ENCODE peak calls at places on chromosome 12, in five cellular contexts. One of them, this sample, is unnamed. For H3K4me1, the result is how much of the 10 kb centered on the place peaks cover.

GRCh38 chr12:123131291-123131831 is 19.5 kb downstream of the PITPNM2 start:
- DNase-seq in GM23338: no peak
- DNase-seq in GM12878: no peak
- DNase-seq in esophagus muscularis mucosa: no peak
- DNase-seq in sigmoid colon: no peak
- DNase-seq in this sample: no peak

GRCh38 chr12:122043476-122043875 is 21.8 kb downstream of the BCL7A start:
- DNase-seq in GM23338: no peak
- DNase-seq in GM12878: no peak
- DNase-seq in esophagus muscularis mucosa: no peak
- DNase-seq in sigmoid colon: no peak
- DNase-seq in this sample: no peak

GRCh38 chr12:13170892-13171490 is 25.5 kb upstream of the EMP1 start:
- DNase-seq in GM23338: no peak
- DNase-seq in GM12878: no peak
- DNase-seq in esophagus muscularis mucosa: no peak
- DNase-seq in sigmoid colon: no peak
- DNase-seq in this sample: no peak

GRCh38 chr12:11959117-11959823 is 111.5 kb upstream of the BCL2L14 start:
- DNase-seq in GM23338: no peak
- DNase-seq in GM12878: no peak
- DNase-seq in esophagus muscularis mucosa: peak
- DNase-seq in sigmoid colon: no peak
- DNase-seq in this sample: no peak

GRCh38 chr12:93767524-93767863 is 90.3 kb downstream of the CRADD start:
- DNase-seq in GM23338: no peak
- DNase-seq in GM12878: no peak
- DNase-seq in esophagus muscularis mucosa: no peak
- DNase-seq in sigmoid colon: no peak
- DNase-seq in this sample: no peak

GRCh38 chr12:6842075-6842474 is 1.4 kb downstream of the GNB3 start:
- DNase-seq in GM23338: no peak
- DNase-seq in GM12878: no peak
- DNase-seq in esophagus muscularis mucosa: no peak
- DNase-seq in sigmoid colon: no peak
- DNase-seq in this sample: no peak

GRCh38 chr12:5546616-5547015 is 114.7 kb downstream of the NTF3 start:
- DNase-seq in GM23338: no peak
- DNase-seq in GM12878: no peak
- DNase-seq in esophagus muscularis mucosa: peak
- DNase-seq in sigmoid colon: no peak
- DNase-seq in this sample: no peak

GRCh38 chr12:132305991-132306884 is 23.2 kb downstream of the GALNT9 start:
- DNase-seq in GM23338: no peak
- DNase-seq in GM12878: no peak
- DNase-seq in esophagus muscularis mucosa: no peak
- DNase-seq in sigmoid colon: peak
- DNase-seq in this sample: no peak

GRCh38 chr12:14828896-14829295 is 14.4 kb downstream of the ART4 start:
- DNase-seq in GM23338: peak
- DNase-seq in GM12878: peak
- DNase-seq in esophagus muscularis mucosa: no peak
- DNase-seq in sigmoid colon: no peak
- DNase-seq in this sample: no peak

GRCh38 chr12:57300961-57301584 is 50.1 kb upstream of the STAC3 start:
- DNase-seq in GM23338: no peak
- DNase-seq in GM12878: no peak
- DNase-seq in esophagus muscularis mucosa: no peak
- DNase-seq in sigmoid colon: no peak
- DNase-seq in this sample: no peak

GRCh38 chr12:24595652-24596235 is 353.2 kb downstream of the BCAT1 start:
- DNase-seq in GM23338: peak
- DNase-seq in GM12878: no peak
- DNase-seq in esophagus muscularis mucosa: no peak
- DNase-seq in sigmoid colon: no peak
- DNase-seq in this sample: no peak

GRCh38 chr12:33187409-33187808 is 252.2 kb downstream of the SYT10 start:
- DNase-seq in GM23338: no peak
- DNase-seq in GM12878: no peak
- DNase-seq in esophagus muscularis mucosa: no peak
- DNase-seq in sigmoid colon: no peak
- DNase-seq in this sample: no peak

GRCh38 chr12:118773956-118774723 is 207.2 kb upstream of the SRRM4 start:
- DNase-seq in GM23338: peak
- DNase-seq in GM12878: no peak
- DNase-seq in esophagus muscularis mucosa: no peak
- DNase-seq in sigmoid colon: no peak
- DNase-seq in this sample: no peak

GRCh38 chr12:122886851-122887816 is 8.8 kb downstream of the VPS37B start:
- DNase-seq in GM23338: no peak
- DNase-seq in GM12878: peak
- DNase-seq in esophagus muscularis mucosa: no peak
- DNase-seq in sigmoid colon: no peak
- DNase-seq in this sample: peak

GRCh38 chr12:666766-667308 is 3.6 kb upstream of the NINJ2 start:
- DNase-seq in GM23338: no peak
- DNase-seq in GM12878: peak
- DNase-seq in esophagus muscularis mucosa: no peak
- DNase-seq in sigmoid colon: no peak
- DNase-seq in this sample: no peak

GRCh38 chr12:52259850-52260249 is 14.6 kb upstream of the KRT86 start:
- DNase-seq in GM23338: no peak
- DNase-seq in GM12878: no peak
- DNase-seq in esophagus muscularis mucosa: no peak
- DNase-seq in sigmoid colon: no peak
- DNase-seq in this sample: no peak

GRCh38 chr12:127293507-127294310 is 973.3 kb upstream of the TMEM132C start:
- DNase-seq in GM23338: peak
- DNase-seq in GM12878: no peak
- DNase-seq in esophagus muscularis mucosa: no peak
- DNase-seq in sigmoid colon: no peak
- DNase-seq in this sample: peak

GRCh38 chr12:51984657-51985056 is 22.1 kb upstream of the TAMALIN start:
- DNase-seq in GM23338: no peak
- DNase-seq in GM12878: no peak
- DNase-seq in esophagus muscularis mucosa: no peak
- DNase-seq in sigmoid colon: no peak
- DNase-seq in this sample: peak

GRCh38 chr12:47811581-47812484 is 7.9 kb downstream of the HDAC7 start:
- DNase-seq in GM23338: no peak
- DNase-seq in GM12878: no peak
- DNase-seq in esophagus muscularis mucosa: no peak
- DNase-seq in sigmoid colon: peak
- DNase-seq in this sample: no peak

GRCh38 chr12:76568130-76568529 is 8.6 kb upstream of the OSBPL8 start:
- DNase-seq in GM23338: no peak
- DNase-seq in GM12878: no peak
- DNase-seq in esophagus muscularis mucosa: no peak
- DNase-seq in sigmoid colon: no peak
- DNase-seq in this sample: no peak

GRCh38 chr12:49652921-49653520 is 29.7 kb downstream of the PRPF40B start:
- DNase-seq in GM23338: no peak
- DNase-seq in GM12878: no peak
- DNase-seq in esophagus muscularis mucosa: no peak
- DNase-seq in sigmoid colon: peak
- DNase-seq in this sample: no peak

GRCh38 chr12:42145552-42146215 is 1.0 kb upstream of the GXYLT1 start:
- DNase-seq in GM23338: peak
- DNase-seq in GM12878: no peak
- DNase-seq in esophagus muscularis mucosa: no peak
- DNase-seq in sigmoid colon: no peak
- DNase-seq in this sample: no peak

GRCh38 chr12:131105736-131106356 is 152.1 kb downstream of the ADGRD1 start:
- DNase-seq in GM23338: no peak
- DNase-seq in GM12878: no peak
- DNase-seq in esophagus muscularis mucosa: no peak
- DNase-seq in sigmoid colon: no peak
- DNase-seq in this sample: peak

GRCh38 chr12:63877693-63878092 is 33.2 kb downstream of the SRGAP1 start:
- DNase-seq in GM23338: no peak
- DNase-seq in GM12878: no peak
- DNase-seq in esophagus muscularis mucosa: no peak
- DNase-seq in sigmoid colon: no peak
- DNase-seq in this sample: no peak

GRCh38 chr12:128644664-128645296 is 179.0 kb downstream of the SLC15A4 start:
- DNase-seq in GM23338: peak
- DNase-seq in GM12878: no peak
- DNase-seq in esophagus muscularis mucosa: no peak
- DNase-seq in sigmoid colon: no peak
- DNase-seq in this sample: no peak

GRCh38 chr12:55019784-55020183 is at the start of gene NEUROD4:
- DNase-seq in GM23338: peak
- DNase-seq in GM12878: no peak
- DNase-seq in esophagus muscularis mucosa: no peak
- DNase-seq in sigmoid colon: no peak
- DNase-seq in this sample: no peak

DNA sequence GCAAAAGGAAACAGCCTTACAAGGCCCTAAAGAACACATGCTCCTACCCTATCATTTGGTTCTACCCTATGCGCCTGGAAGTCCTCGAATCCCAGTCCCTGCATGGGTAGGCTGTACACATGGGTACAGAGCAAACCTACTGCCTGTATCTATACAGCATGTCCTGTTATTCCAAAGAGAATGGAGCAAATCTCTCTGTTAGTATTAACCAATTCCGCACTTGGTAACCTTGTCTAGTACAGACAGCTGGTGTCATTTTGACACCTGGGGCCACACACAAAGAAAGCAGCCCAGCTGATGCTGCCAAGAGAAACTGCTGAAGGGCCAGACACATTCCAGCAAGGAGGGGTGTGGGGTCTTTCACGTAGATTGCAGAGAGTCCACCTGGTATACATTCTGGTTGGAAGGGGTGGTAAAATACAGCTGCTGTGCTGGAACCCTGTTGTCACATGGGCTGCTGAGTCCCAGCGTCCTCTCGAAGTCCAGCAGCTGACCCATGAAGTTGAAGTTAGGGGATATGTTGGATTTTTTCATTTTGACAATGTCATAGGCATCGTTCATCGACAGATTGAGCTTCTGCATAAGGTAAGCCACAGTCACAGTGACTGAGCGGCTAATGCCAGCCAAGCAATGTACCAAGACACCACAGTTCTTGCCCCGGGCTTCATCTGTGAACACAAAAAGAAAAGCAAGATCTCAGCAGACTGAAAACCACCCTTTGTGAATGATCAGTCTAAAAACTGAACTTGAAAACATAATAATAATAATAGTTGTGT is 3.2 kb downstream of the DUSP6 start:
- DNase-seq in GM23338: no peak
- DNase-seq in GM12878: no peak
- DNase-seq in esophagus muscularis mucosa: no peak
- DNase-seq in sigmoid colon: no peak
- DNase-seq in this sample: no peak
- H3K4me3 ChIP-seq in GM23338: peak
- H3K4me3 ChIP-seq in GM12878: no peak
- H3K4me3 ChIP-seq in esophagus muscularis mucosa: peak
- H3K4me3 ChIP-seq in sigmoid colon: peak
- H3K4me3 ChIP-seq in this sample: peak

GRCh38 chr12:105995986-105996385 is 142.8 kb downstream of the NUAK1 start:
- DNase-seq in GM23338: no peak
- DNase-seq in GM12878: no peak
- DNase-seq in esophagus muscularis mucosa: no peak
- DNase-seq in sigmoid colon: no peak
- DNase-seq in this sample: no peak

GRCh38 chr12:105992849-105993740 is 145.7 kb downstream of the NUAK1 start:
- DNase-seq in GM23338: peak
- DNase-seq in GM12878: no peak
- DNase-seq in esophagus muscularis mucosa: no peak
- DNase-seq in sigmoid colon: peak
- DNase-seq in this sample: no peak

GRCh38 chr12:105993766-105994165 is 145.0 kb downstream of the NUAK1 start:
- DNase-seq in GM23338: no peak
- DNase-seq in GM12878: no peak
- DNase-seq in esophagus muscularis mucosa: no peak
- DNase-seq in sigmoid colon: no peak
- DNase-seq in this sample: no peak
- H3K4me1 ChIP-seq in GM23338: under half
- H3K4me1 ChIP-seq in GM12878: under half
- H3K4me1 ChIP-seq in esophagus muscularis mucosa: under half
- H3K4me1 ChIP-seq in sigmoid colon: under half
- H3K4me1 ChIP-seq in this sample: under half

GRCh38 chr12:111405856-111406473 is at the start of gene SH2B3:
- DNase-seq in GM23338: no peak
- DNase-seq in GM12878: no peak
- DNase-seq in esophagus muscularis mucosa: no peak
- DNase-seq in sigmoid colon: no peak
- DNase-seq in this sample: no peak
- TF ChIP-seq POLR2AphosphoS5 in GM23338: no peak
- TF ChIP-seq POLR2AphosphoS5 in GM12878: no peak
- TF ChIP-seq POLR2AphosphoS5 in esophagus muscularis mucosa: no peak
- TF ChIP-seq POLR2AphosphoS5 in sigmoid colon: peak
- TF ChIP-seq POLR2AphosphoS5 in this sample: no peak

GRCh38 chr12:109458771-109459208 is 18.3 kb downstream of the KCTD10 start:
- DNase-seq in GM23338: peak
- DNase-seq in GM12878: no peak
- DNase-seq in esophagus muscularis mucosa: no peak
- DNase-seq in sigmoid colon: no peak
- DNase-seq in this sample: no peak
- H3K4me3 ChIP-seq in GM23338: peak
- H3K4me3 ChIP-seq in GM12878: no peak
- H3K4me3 ChIP-seq in esophagus muscularis mucosa: no peak
- H3K4me3 ChIP-seq in sigmoid colon: no peak
- H3K4me3 ChIP-seq in this sample: no peak

This sample was measured in suprapubic skin.